ENCODE peak calls at places on chromosomes 4 and X, in six cellular contexts. T is HCEC 1CT; V is hippocampal formation; I is neural progenitor cell; Z is retina; U is stimulated activated CD4-positive, alpha-beta T cell treated with anti-CD3 and anti-CD28 coated beads, Interleukin-2, amount 100 ng/mL, for 48 hours. L is an unnamed sample.

GRCh38 chrX:129701624-129702069 is 37.1 kb upstream of the XPNPEP2 start:
- DNase-seq in V (peak), T (no peak), I (no peak), Z (no peak), U (no peak), L (no peak)

GRCh38 chr4:187289371-187289770 is 565.7 kb upstream of the FAT1 start:
- DNase-seq in V (no peak), U (no peak), I (no peak), Z (no peak), T (no peak), L (peak)

GRCh38 chr4:28105271-28105859 is 1244.7 kb downstream of the STIM2 start:
- DNase-seq in I (no peak), Z (no peak), U (no peak), T (no peak), V (no peak), L (no peak)

GRCh38 chr4:76639292-76639691 is 204.3 kb downstream of the SHROOM3 start:
- DNase-seq in V (no peak), T (no peak), U (no peak), I (no peak), Z (no peak), L (peak)

GRCh38 chr4:147513952-147514351 is 33.1 kb downstream of the EDNRA start:
- DNase-seq in I (no peak), T (no peak), U (no peak), Z (no peak), V (no peak), L (no peak)

GRCh38 chrX:40098264-40099045 is 697 bp upstream of the BCOR start:
- DNase-seq in U (no peak), V (peak), Z (peak), I (peak), T (peak), L (peak)

GRCh38 chr4:150826302-150826701 is 188.8 kb downstream of the LRBA start:
- DNase-seq in V (no peak), U (no peak), Z (no peak), I (no peak), T (no peak), L (no peak)

GRCh38 chr4:74793757-74794340 is 474 bp downstream of the BTC start:
- DNase-seq in U (no peak), I (peak), T (peak), V (no peak), Z (peak), L (peak)

GRCh38 chr4:82591592-82591991 is 29.8 kb upstream of the TMEM150C start:
- DNase-seq in T (no peak), U (no peak), I (peak), V (no peak), Z (no peak), L (no peak)

GRCh38 chrX:20500171-20500865 is 233.6 kb upstream of the RPS6KA3 start:
- DNase-seq in Z (no peak), V (no peak), I (no peak), U (no peak), T (no peak), L (no peak)

GRCh38 chrX:40543661-40544328 is 37.0 kb upstream of the ATP6AP2 start:
- DNase-seq in U (peak), T (peak), Z (peak), V (no peak), I (peak), L (peak)

GRCh38 chr4:140140566-140140965 is 13.4 kb downstream of the MAML3 start:
- DNase-seq in U (no peak), T (no peak), Z (no peak), I (no peak), V (no peak), L (no peak)

GRCh38 chrX:153361781-153362397 is 27.9 kb downstream of the ZNF275 start:
- DNase-seq in T (no peak), I (no peak), U (no peak), Z (no peak), V (no peak), L (no peak)

GRCh38 chr4:15144249-15144966 is 142.1 kb downstream of the CPEB2 start:
- DNase-seq in U (no peak), T (no peak), Z (no peak), V (peak), I (peak), L (no peak)

GRCh38 chr4:67714248-67714583 is 13.3 kb upstream of the UBA6 start:
- DNase-seq in I (no peak), V (no peak), Z (no peak), T (no peak), U (no peak), L (no peak)

GRCh38 chr4:123102897-123103489 is 180.6 kb upstream of the NUDT6 start:
- DNase-seq in I (peak), Z (peak), U (no peak), V (no peak), T (peak), L (peak)

GRCh38 chr4:169484485-169484884 is 127.9 kb downstream of the NEK1 start:
- DNase-seq in V (no peak), Z (no peak), T (no peak), U (no peak), I (no peak), L (no peak)

GRCh38 chrX:50157545-50158125 is 43.2 kb downstream of the AKAP4 start:
- DNase-seq in Z (no peak), T (no peak), V (no peak), I (no peak), U (no peak), L (peak)

GRCh38 chrX:150527108-150527507 is 41.3 kb upstream of the MTM1 start:
- DNase-seq in Z (no peak), U (no peak), T (no peak), I (no peak), V (no peak), L (no peak)

GRCh38 chrX:44872319-44872816 is 620 bp upstream of the KDM6A start:
- DNase-seq in Z (peak), U (peak), I (no peak), V (peak), T (peak), L (peak)

GRCh38 chr4:77175201-77175610 is 18.2 kb downstream of the CCNG2 start:
- DNase-seq in U (no peak), Z (peak), T (no peak), V (no peak), I (peak), L (no peak)

GRCh38 chr4:87497141-87497540 is 32.0 kb downstream of the SPARCL1 start:
- DNase-seq in V (no peak), T (no peak), I (peak), U (peak), Z (no peak), L (no peak)

GRCh38 chr4:7909463-7909862 is 30.2 kb downstream of the AFAP1 start:
- DNase-seq in T (no peak), I (no peak), U (no peak), V (no peak), Z (no peak), L (no peak)

GRCh38 chr4:172962564-172963353 is 205.9 kb upstream of the GALNT7 start:
- DNase-seq in T (peak), V (no peak), U (no peak), I (no peak), Z (no peak), L (peak)

GRCh38 chr4:109263721-109264120 is 38.7 kb downstream of the COL25A1 start:
- DNase-seq in V (no peak), Z (no peak), I (no peak), U (no peak), T (no peak), L (no peak)

GRCh38 chr4:115234405-115235093 is 121.1 kb upstream of the NDST4 start:
- DNase-seq in U (no peak), Z (peak), I (peak), V (no peak), T (no peak), L (peak)

GRCh38 chrX:10030570-10030969 is 63.4 kb downstream of the CLDN34 start:
- DNase-seq in I (no peak), V (no peak), Z (no peak), T (no peak), U (no peak), L (no peak)

GRCh38 chr4:140755811-140756291 is 334 bp downstream of the TBC1D9 start:
- DNase-seq in T (peak), I (peak), U (peak), Z (peak), V (peak), L (peak)

GRCh38 chrX:132068405-132068804 is 45.3 kb downstream of the STK26 start:
- DNase-seq in I (no peak), U (no peak), Z (no peak), T (no peak), V (no peak), L (no peak)

GRCh38 chr4:136319789-136320470 is 1212.4 kb downstream of the PCDH18 start:
- DNase-seq in U (no peak), V (no peak), T (no peak), I (no peak), Z (no peak), L (no peak)

GRCh38 chrX:13254870-13255269 is 65.0 kb downstream of the ATXN3L start:
- DNase-seq in Z (no peak), I (no peak), T (no peak), U (no peak), V (no peak), L (no peak)

GRCh38 chr4:143344774-143345173 is 8.1 kb downstream of the GAB1 start:
- DNase-seq in U (no peak), T (no peak), I (no peak), Z (no peak), V (no peak), L (no peak)

GRCh38 chrX:152819732-152820131 is 10.8 kb downstream of the CETN2 start:
- DNase-seq in V (no peak), I (no peak), U (no peak), T (peak), Z (no peak), L (peak)

GRCh38 chr4:64489628-64490027 is 80.4 kb upstream of the TECRL start:
- DNase-seq in I (no peak), T (no peak), V (no peak), U (no peak), Z (no peak), L (no peak)

GRCh38 chr4:101128473-101128872 is 218.9 kb downstream of the PPP3CA start:
- DNase-seq in I (no peak), T (no peak), V (no peak), U (no peak), Z (no peak), L (no peak)

GRCh38 chr4:17580969-17581368 is 4.0 kb downstream of the LAP3 start:
- DNase-seq in U (no peak), V (no peak), T (no peak), Z (no peak), I (no peak), L (no peak)